ENCODE peak calls at places on chromosomes 1 and 21, in eight cellular contexts. One of them, this sample, is unnamed.

GRCh38 chr1:178464566-178464965 is 32.2 kb downstream of the CLEC20A start:
- DNase-seq in PC-9: no peak
- DNase-seq in brain microvascular endothelial cell: no peak
- DNase-seq in fibroblast of mammary gland: no peak
- DNase-seq in fibroblast of pulmonary artery: no peak
- DNase-seq in ovary: no peak
- DNase-seq in astrocyte of the cerebellum: no peak
- DNase-seq in fibroblast of the aortic adventitia: no peak
- DNase-seq in this sample: no peak

GRCh38 chr1:11721301-11721700 is 14.6 kb upstream of the AGTRAP start:
- DNase-seq in PC-9: peak
- DNase-seq in ovary: no peak
- DNase-seq in fibroblast of mammary gland: no peak
- DNase-seq in astrocyte of the cerebellum: no peak
- DNase-seq in fibroblast of the aortic adventitia: no peak
- DNase-seq in fibroblast of pulmonary artery: no peak
- DNase-seq in brain microvascular endothelial cell: no peak
- DNase-seq in this sample: no peak

GRCh38 chr1:32494196-32494595 is 29.3 kb downstream of the ZBTB8B start:
- DNase-seq in fibroblast of the aortic adventitia: peak
- DNase-seq in PC-9: no peak
- DNase-seq in fibroblast of mammary gland: no peak
- DNase-seq in fibroblast of pulmonary artery: peak
- DNase-seq in astrocyte of the cerebellum: no peak
- DNase-seq in ovary: no peak
- DNase-seq in brain microvascular endothelial cell: no peak
- DNase-seq in this sample: peak

GRCh38 chr1:25881266-25881665 is 5.8 kb upstream of the PAQR7 start:
- DNase-seq in ovary: no peak
- DNase-seq in brain microvascular endothelial cell: no peak
- DNase-seq in fibroblast of pulmonary artery: no peak
- DNase-seq in fibroblast of the aortic adventitia: no peak
- DNase-seq in fibroblast of mammary gland: no peak
- DNase-seq in astrocyte of the cerebellum: no peak
- DNase-seq in PC-9: no peak
- DNase-seq in this sample: no peak

GRCh38 chr21:38985423-38986378 is 180.0 kb downstream of the ETS2 start:
- DNase-seq in PC-9: no peak
- DNase-seq in fibroblast of pulmonary artery: peak
- DNase-seq in ovary: peak
- DNase-seq in brain microvascular endothelial cell: peak
- DNase-seq in fibroblast of the aortic adventitia: peak
- DNase-seq in fibroblast of mammary gland: peak
- DNase-seq in astrocyte of the cerebellum: peak
- DNase-seq in this sample: peak

GRCh38 chr21:39141502-39141901 is 41.7 kb downstream of the PSMG1 start:
- DNase-seq in ovary: no peak
- DNase-seq in PC-9: no peak
- DNase-seq in fibroblast of pulmonary artery: peak
- DNase-seq in brain microvascular endothelial cell: no peak
- DNase-seq in fibroblast of mammary gland: peak
- DNase-seq in fibroblast of the aortic adventitia: peak
- DNase-seq in astrocyte of the cerebellum: no peak
- DNase-seq in this sample: peak

GRCh38 chr1:69766431-69766830 is 198.7 kb downstream of the LRRC7 start:
- DNase-seq in astrocyte of the cerebellum: no peak
- DNase-seq in fibroblast of pulmonary artery: no peak
- DNase-seq in brain microvascular endothelial cell: no peak
- DNase-seq in ovary: no peak
- DNase-seq in fibroblast of the aortic adventitia: no peak
- DNase-seq in fibroblast of mammary gland: peak
- DNase-seq in PC-9: no peak
- DNase-seq in this sample: peak

GRCh38 chr1:117675907-117676430 is 70.1 kb downstream of the TENT5C start:
- DNase-seq in fibroblast of pulmonary artery: no peak
- DNase-seq in brain microvascular endothelial cell: no peak
- DNase-seq in fibroblast of the aortic adventitia: no peak
- DNase-seq in PC-9: no peak
- DNase-seq in fibroblast of mammary gland: no peak
- DNase-seq in astrocyte of the cerebellum: no peak
- DNase-seq in ovary: no peak
- DNase-seq in this sample: no peak

GRCh38 chr21:43266534-43266933 is 97.7 kb downstream of the CRYAA start:
- DNase-seq in fibroblast of the aortic adventitia: peak
- DNase-seq in brain microvascular endothelial cell: peak
- DNase-seq in ovary: no peak
- DNase-seq in astrocyte of the cerebellum: no peak
- DNase-seq in fibroblast of mammary gland: peak
- DNase-seq in PC-9: no peak
- DNase-seq in fibroblast of pulmonary artery: peak
- DNase-seq in this sample: peak

GRCh38 chr1:214028095-214028494 is 40.3 kb downstream of the PROX1 start:
- DNase-seq in ovary: no peak
- DNase-seq in fibroblast of pulmonary artery: no peak
- DNase-seq in brain microvascular endothelial cell: no peak
- DNase-seq in astrocyte of the cerebellum: no peak
- DNase-seq in fibroblast of the aortic adventitia: no peak
- DNase-seq in PC-9: no peak
- DNase-seq in fibroblast of mammary gland: no peak
- DNase-seq in this sample: no peak

GRCh38 chr21:42847051-42847707 is 32.2 kb downstream of the WDR4 start:
- DNase-seq in fibroblast of pulmonary artery: no peak
- DNase-seq in brain microvascular endothelial cell: no peak
- DNase-seq in ovary: no peak
- DNase-seq in astrocyte of the cerebellum: no peak
- DNase-seq in PC-9: no peak
- DNase-seq in fibroblast of the aortic adventitia: no peak
- DNase-seq in fibroblast of mammary gland: no peak
- DNase-seq in this sample: no peak

GRCh38 chr1:93672069-93672468 is 9.6 kb downstream of the BCAR3 start:
- DNase-seq in brain microvascular endothelial cell: peak
- DNase-seq in fibroblast of pulmonary artery: peak
- DNase-seq in fibroblast of mammary gland: peak
- DNase-seq in astrocyte of the cerebellum: no peak
- DNase-seq in ovary: peak
- DNase-seq in fibroblast of the aortic adventitia: peak
- DNase-seq in PC-9: peak
- DNase-seq in this sample: peak

GRCh38 chr1:225980005-225980404 is 19.1 kb downstream of the SDE2 start:
- DNase-seq in brain microvascular endothelial cell: no peak
- DNase-seq in fibroblast of the aortic adventitia: no peak
- DNase-seq in ovary: no peak
- DNase-seq in PC-9: no peak
- DNase-seq in fibroblast of pulmonary artery: no peak
- DNase-seq in astrocyte of the cerebellum: no peak
- DNase-seq in fibroblast of mammary gland: no peak
- DNase-seq in this sample: no peak

GRCh38 chr21:38758815-38759214 is 46.9 kb upstream of the ETS2 start:
- DNase-seq in astrocyte of the cerebellum: no peak
- DNase-seq in fibroblast of mammary gland: no peak
- DNase-seq in PC-9: no peak
- DNase-seq in ovary: no peak
- DNase-seq in brain microvascular endothelial cell: no peak
- DNase-seq in fibroblast of the aortic adventitia: peak
- DNase-seq in fibroblast of pulmonary artery: peak
- DNase-seq in this sample: no peak

GRCh38 chr1:21537932-21538630 is 28.9 kb downstream of the ALPL start:
- DNase-seq in fibroblast of mammary gland: peak
- DNase-seq in ovary: peak
- DNase-seq in astrocyte of the cerebellum: no peak
- DNase-seq in fibroblast of the aortic adventitia: no peak
- DNase-seq in brain microvascular endothelial cell: peak
- DNase-seq in fibroblast of pulmonary artery: peak
- DNase-seq in PC-9: no peak
- DNase-seq in this sample: peak

GRCh38 chr1:33097137-33097611 is 16.2 kb downstream of the AZIN2 start:
- DNase-seq in fibroblast of the aortic adventitia: peak
- DNase-seq in fibroblast of pulmonary artery: peak
- DNase-seq in fibroblast of mammary gland: peak
- DNase-seq in PC-9: no peak
- DNase-seq in ovary: no peak
- DNase-seq in astrocyte of the cerebellum: no peak
- DNase-seq in brain microvascular endothelial cell: peak
- DNase-seq in this sample: peak

DNA sequence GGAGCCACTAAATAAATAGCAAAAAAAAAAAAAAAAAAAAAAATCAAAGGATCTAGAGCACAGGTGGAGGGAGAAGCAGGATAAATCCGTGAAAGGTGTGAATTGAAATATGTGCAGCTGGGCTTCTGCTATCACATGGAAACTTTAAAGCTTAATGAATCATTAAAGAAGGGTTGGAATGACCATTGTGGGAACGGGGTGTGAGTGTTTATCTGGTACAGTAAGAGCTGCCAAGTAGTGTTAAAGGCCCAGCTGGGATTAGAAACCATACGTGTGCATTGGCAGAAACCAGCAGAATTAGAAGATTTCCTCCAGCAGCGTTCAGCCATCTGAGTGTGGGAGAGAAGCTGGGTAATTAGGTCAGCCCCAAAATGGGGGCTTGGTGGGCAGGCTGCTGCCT is 13.4 kb downstream of the FALEC start:
- DNase-seq in ovary: peak
- DNase-seq in PC-9: no peak
- DNase-seq in brain microvascular endothelial cell: no peak
- DNase-seq in astrocyte of the cerebellum: peak
- DNase-seq in fibroblast of the aortic adventitia: peak
- DNase-seq in fibroblast of pulmonary artery: peak
- DNase-seq in fibroblast of mammary gland: peak
- DNase-seq in this sample: peak
- H3K4me3 ChIP-seq in ovary: no peak
- H3K4me3 ChIP-seq in PC-9: no peak
- H3K4me3 ChIP-seq in brain microvascular endothelial cell: no peak
- H3K4me3 ChIP-seq in astrocyte of the cerebellum: no peak
- H3K4me3 ChIP-seq in fibroblast of the aortic adventitia: no peak
- H3K4me3 ChIP-seq in fibroblast of pulmonary artery: no peak
- H3K4me3 ChIP-seq in fibroblast of mammary gland: no peak
- H3K4me3 ChIP-seq in this sample: no peak

GRCh38 chr21:21860888-21861287 is 862.7 kb downstream of the NCAM2 start:
- DNase-seq in ovary: no peak
- DNase-seq in brain microvascular endothelial cell: no peak
- DNase-seq in fibroblast of the aortic adventitia: no peak
- DNase-seq in fibroblast of pulmonary artery: peak
- DNase-seq in PC-9: no peak
- DNase-seq in astrocyte of the cerebellum: no peak
- DNase-seq in fibroblast of mammary gland: peak
- DNase-seq in this sample: peak

GRCh38 chr21:21858502-21859334 is 860.5 kb downstream of the NCAM2 start:
- DNase-seq in brain microvascular endothelial cell: no peak
- DNase-seq in PC-9: no peak
- DNase-seq in astrocyte of the cerebellum: no peak
- DNase-seq in ovary: no peak
- DNase-seq in fibroblast of the aortic adventitia: no peak
- DNase-seq in fibroblast of mammary gland: no peak
- DNase-seq in fibroblast of pulmonary artery: no peak
- DNase-seq in this sample: no peak
- TF ChIP-seq CTCF in brain microvascular endothelial cell: no peak
- TF ChIP-seq CTCF in PC-9: no peak
- TF ChIP-seq CTCF in astrocyte of the cerebellum: no peak
- TF ChIP-seq CTCF in ovary: no peak
- TF ChIP-seq CTCF in fibroblast of the aortic adventitia: no peak
- TF ChIP-seq CTCF in fibroblast of mammary gland: no peak
- TF ChIP-seq CTCF in fibroblast of pulmonary artery: no peak
- TF ChIP-seq CTCF in this sample: no peak

GRCh38 chr1:90204036-90204594 is 209.2 kb downstream of the ZNF326 start:
- DNase-seq in astrocyte of the cerebellum: no peak
- DNase-seq in fibroblast of mammary gland: no peak
- DNase-seq in fibroblast of the aortic adventitia: no peak
- DNase-seq in fibroblast of pulmonary artery: no peak
- DNase-seq in brain microvascular endothelial cell: no peak
- DNase-seq in PC-9: no peak
- DNase-seq in ovary: no peak
- DNase-seq in this sample: no peak

GRCh38 chr1:90198616-90199015 is 203.7 kb downstream of the ZNF326 start:
- DNase-seq in fibroblast of pulmonary artery: no peak
- DNase-seq in astrocyte of the cerebellum: no peak
- DNase-seq in ovary: no peak
- DNase-seq in fibroblast of mammary gland: no peak
- DNase-seq in brain microvascular endothelial cell: no peak
- DNase-seq in fibroblast of the aortic adventitia: no peak
- DNase-seq in PC-9: no peak
- DNase-seq in this sample: no peak

GRCh38 chr1:90204780-90205179 is 209.9 kb downstream of the ZNF326 start:
- DNase-seq in PC-9: no peak
- DNase-seq in fibroblast of the aortic adventitia: no peak
- DNase-seq in astrocyte of the cerebellum: no peak
- DNase-seq in fibroblast of pulmonary artery: no peak
- DNase-seq in ovary: no peak
- DNase-seq in fibroblast of mammary gland: no peak
- DNase-seq in brain microvascular endothelial cell: no peak
- DNase-seq in this sample: no peak

GRCh38 chr1:90200637-90201235 is 205.8 kb downstream of the ZNF326 start:
- DNase-seq in brain microvascular endothelial cell: no peak
- DNase-seq in fibroblast of pulmonary artery: no peak
- DNase-seq in ovary: no peak
- DNase-seq in fibroblast of the aortic adventitia: no peak
- DNase-seq in astrocyte of the cerebellum: no peak
- DNase-seq in fibroblast of mammary gland: no peak
- DNase-seq in PC-9: no peak
- DNase-seq in this sample: no peak

GRCh38 chr1:90201467-90202358 is 206.8 kb downstream of the ZNF326 start:
- DNase-seq in astrocyte of the cerebellum: no peak
- DNase-seq in ovary: no peak
- DNase-seq in fibroblast of pulmonary artery: peak
- DNase-seq in fibroblast of mammary gland: peak
- DNase-seq in fibroblast of the aortic adventitia: peak
- DNase-seq in PC-9: no peak
- DNase-seq in brain microvascular endothelial cell: no peak
- DNase-seq in this sample: no peak
- H3K4me3 ChIP-seq in astrocyte of the cerebellum: no peak
- H3K4me3 ChIP-seq in ovary: no peak
- H3K4me3 ChIP-seq in fibroblast of pulmonary artery: no peak
- H3K4me3 ChIP-seq in fibroblast of mammary gland: no peak
- H3K4me3 ChIP-seq in fibroblast of the aortic adventitia: no peak
- H3K4me3 ChIP-seq in PC-9: no peak
- H3K4me3 ChIP-seq in brain microvascular endothelial cell: no peak
- H3K4me3 ChIP-seq in this sample: no peak

GRCh38 chr1:34108269-34108668 is 56.8 kb downstream of the CSMD2 start:
- DNase-seq in PC-9: no peak
- DNase-seq in fibroblast of mammary gland: no peak
- DNase-seq in brain microvascular endothelial cell: no peak
- DNase-seq in astrocyte of the cerebellum: no peak
- DNase-seq in fibroblast of the aortic adventitia: peak
- DNase-seq in ovary: no peak
- DNase-seq in fibroblast of pulmonary artery: no peak
- DNase-seq in this sample: no peak

GRCh38 chr1:34113362-34113761 is 51.7 kb downstream of the CSMD2 start:
- DNase-seq in fibroblast of the aortic adventitia: no peak
- DNase-seq in PC-9: no peak
- DNase-seq in fibroblast of pulmonary artery: no peak
- DNase-seq in fibroblast of mammary gland: peak
- DNase-seq in ovary: no peak
- DNase-seq in brain microvascular endothelial cell: no peak
- DNase-seq in astrocyte of the cerebellum: no peak
- DNase-seq in this sample: no peak

GRCh38 chr1:34115233-34115632 is 49.8 kb downstream of the CSMD2 start:
- DNase-seq in brain microvascular endothelial cell: no peak
- DNase-seq in PC-9: no peak
- DNase-seq in fibroblast of the aortic adventitia: no peak
- DNase-seq in astrocyte of the cerebellum: no peak
- DNase-seq in fibroblast of mammary gland: no peak
- DNase-seq in ovary: no peak
- DNase-seq in fibroblast of pulmonary artery: no peak
- DNase-seq in this sample: no peak

GRCh38 chr1:34108711-34109110 is 56.3 kb downstream of the CSMD2 start:
- DNase-seq in fibroblast of pulmonary artery: no peak
- DNase-seq in ovary: no peak
- DNase-seq in astrocyte of the cerebellum: no peak
- DNase-seq in fibroblast of mammary gland: no peak
- DNase-seq in PC-9: no peak
- DNase-seq in brain microvascular endothelial cell: no peak
- DNase-seq in fibroblast of the aortic adventitia: no peak
- DNase-seq in this sample: no peak

GRCh38 chr1:34113887-34114286 is 51.1 kb downstream of the CSMD2 start:
- DNase-seq in fibroblast of pulmonary artery: peak
- DNase-seq in fibroblast of the aortic adventitia: peak
- DNase-seq in ovary: no peak
- DNase-seq in brain microvascular endothelial cell: peak
- DNase-seq in fibroblast of mammary gland: peak
- DNase-seq in PC-9: no peak
- DNase-seq in astrocyte of the cerebellum: peak
- DNase-seq in this sample: peak
- TF ChIP-seq CTCF in fibroblast of pulmonary artery: peak
- TF ChIP-seq CTCF in fibroblast of the aortic adventitia: peak
- TF ChIP-seq CTCF in ovary: no peak
- TF ChIP-seq CTCF in brain microvascular endothelial cell: peak
- TF ChIP-seq CTCF in fibroblast of mammary gland: peak
- TF ChIP-seq CTCF in PC-9: peak
- TF ChIP-seq CTCF in astrocyte of the cerebellum: peak
- TF ChIP-seq CTCF in this sample: peak